ENCODE peak calls at places on chromosome 16, in six cellular contexts. Y is HepG2, R is K562, D is SK-N-SH, K is H1, Z is GM12878. N is an unnamed sample.

GRCh38 chr16:24993722-24994686 is 21.2 kb downstream of the ARHGAP17 start:
- DNase-seq in Y (peak; percentile 99), Z (no peak), K (no peak), D (no peak), R (peak; percentile 33), N (no peak)

GRCh38 chr16:982152-983043 is 828 bp downstream of the SOX8 start:
- DNase-seq in K (no peak), D (peak; percentile 43), Z (no peak), Y (no peak), R (no peak), N (no peak)

GRCh38 chr16:11614587-11615175 is 28.0 kb upstream of the LITAF start:
- DNase-seq in R (no peak), Y (no peak), Z (no peak), K (no peak), D (no peak), N (no peak)

GRCh38 chr16:53094013-53094630 is 39.3 kb downstream of the CHD9 start:
- DNase-seq in Z (peak; percentile 45), Y (no peak), K (no peak), D (no peak), R (peak; percentile 78), N (peak; percentile 94)

GRCh38 chr16:86338403-86339115 is 171.8 kb upstream of the FOXF1 start:
- DNase-seq in R (no peak), D (no peak), Y (no peak), Z (no peak), K (no peak), N (no peak)

GRCh38 chr16:77599793-77600415 is 122.4 kb upstream of the NUDT7 start:
- DNase-seq in Y (peak; percentile 41), R (peak; percentile 35), Z (no peak), D (peak; percentile 30), K (no peak), N (no peak)

GRCh38 chr16:24539850-24540484 is 601 bp downstream of the RBBP6 start:
- DNase-seq in D (no peak), K (no peak), R (peak; percentile 58), Z (no peak), Y (no peak), N (peak; percentile 35)

GRCh38 chr16:4677390-4677789 is 16.0 kb upstream of the NUDT16L1 start:
- DNase-seq in Z (no peak), D (no peak), R (no peak), Y (no peak), K (no peak), N (no peak)

GRCh38 chr16:25260416-25260815 is 2.8 kb upstream of the ZKSCAN2 start:
- DNase-seq in Y (no peak), Z (no peak), D (no peak), K (no peak), R (no peak), N (no peak)

GRCh38 chr16:3171855-3172593 is 16.0 kb upstream of the OR1F1 start:
- DNase-seq in K (no peak), D (peak; percentile 51), R (peak; percentile 83), Z (no peak), Y (peak; percentile 67), N (no peak)

GRCh38 chr16:86531641-86532525 is 21.6 kb downstream of the FOXF1 start:
- DNase-seq in Y (no peak), Z (no peak), K (no peak), D (no peak), R (no peak), N (no peak)

GRCh38 chr16:17828012-17828411 is 357.3 kb upstream of the XYLT1 start:
- DNase-seq in D (no peak), K (no peak), Z (no peak), Y (no peak), R (peak; percentile 30), N (no peak)

GRCh38 chr16:24689128-24689527 is 40.3 kb upstream of the TNRC6A start:
- DNase-seq in R (peak; percentile 52), K (no peak), Z (no peak), D (peak; percentile 64), Y (peak; percentile 53), N (no peak)

GRCh38 chr16:15949210-15950166 is at the start of gene ABCC1:
- DNase-seq in K (no peak), Z (no peak), D (peak; percentile 95), R (peak; percentile 71), Y (peak; percentile 60), N (no peak)

GRCh38 chr16:8588703-8589292 is 1.5 kb downstream of the TMEM114 start:
- DNase-seq in Y (no peak), D (peak; percentile 48), Z (no peak), R (no peak), K (peak; percentile 64), N (no peak)

GRCh38 chr16:15539197-15539596 is 103.8 kb downstream of the MARF1 start:
- DNase-seq in R (peak; percentile 89), Z (no peak), K (no peak), Y (peak; percentile 49), D (no peak), N (no peak)

GRCh38 chr16:51382940-51383339 is 231.9 kb upstream of the SALL1 start:
- DNase-seq in K (no peak), R (no peak), Y (no peak), Z (no peak), D (no peak), N (no peak)

GRCh38 chr16:86258713-86259112 is 251.6 kb upstream of the FOXF1 start:
- DNase-seq in K (no peak), Z (no peak), R (no peak), Y (no peak), D (no peak), N (no peak)

GRCh38 chr16:84286568-84287220 is 8.0 kb upstream of the WFDC1 start:
- DNase-seq in Z (no peak), Y (no peak), K (no peak), R (no peak), D (no peak), N (no peak)

GRCh38 chr16:84144859-84145639 is at the start of the genes DNAAF1 and HSDL1:
- DNase-seq in Y (peak; percentile 83), R (peak; percentile 95), D (peak; percentile 100), Z (peak; percentile 32), K (peak; percentile 67), N (peak; percentile 71)

GRCh38 chr16:25009822-25010221 is 5.3 kb downstream of the ARHGAP17 start:
- DNase-seq in Z (no peak), K (no peak), Y (no peak), R (no peak), D (no peak), N (no peak)

GRCh38 chr16:89709716-89710480 is 8.4 kb upstream of the SPATA2L start:
- DNase-seq in Z (no peak), Y (no peak), R (peak; percentile 65), K (no peak), D (no peak), N (no peak)

GRCh38 chr16:89709166-89709565 is 7.7 kb upstream of the SPATA2L start:
- DNase-seq in K (no peak), D (no peak), Z (no peak), Y (no peak), R (no peak), N (no peak)

GRCh38 chr16:89710709-89711564 is 9.4 kb upstream of the SPATA2L start:
- DNase-seq in Y (no peak), K (no peak), D (no peak), Z (no peak), R (no peak), N (no peak)

GRCh38 chr16:89712476-89712805 is 8.3 kb downstream of the VPS9D1 start:
- DNase-seq in Y (no peak), R (peak; percentile 52), D (peak; percentile 58), Z (no peak), K (no peak), N (no peak)

DNA sequence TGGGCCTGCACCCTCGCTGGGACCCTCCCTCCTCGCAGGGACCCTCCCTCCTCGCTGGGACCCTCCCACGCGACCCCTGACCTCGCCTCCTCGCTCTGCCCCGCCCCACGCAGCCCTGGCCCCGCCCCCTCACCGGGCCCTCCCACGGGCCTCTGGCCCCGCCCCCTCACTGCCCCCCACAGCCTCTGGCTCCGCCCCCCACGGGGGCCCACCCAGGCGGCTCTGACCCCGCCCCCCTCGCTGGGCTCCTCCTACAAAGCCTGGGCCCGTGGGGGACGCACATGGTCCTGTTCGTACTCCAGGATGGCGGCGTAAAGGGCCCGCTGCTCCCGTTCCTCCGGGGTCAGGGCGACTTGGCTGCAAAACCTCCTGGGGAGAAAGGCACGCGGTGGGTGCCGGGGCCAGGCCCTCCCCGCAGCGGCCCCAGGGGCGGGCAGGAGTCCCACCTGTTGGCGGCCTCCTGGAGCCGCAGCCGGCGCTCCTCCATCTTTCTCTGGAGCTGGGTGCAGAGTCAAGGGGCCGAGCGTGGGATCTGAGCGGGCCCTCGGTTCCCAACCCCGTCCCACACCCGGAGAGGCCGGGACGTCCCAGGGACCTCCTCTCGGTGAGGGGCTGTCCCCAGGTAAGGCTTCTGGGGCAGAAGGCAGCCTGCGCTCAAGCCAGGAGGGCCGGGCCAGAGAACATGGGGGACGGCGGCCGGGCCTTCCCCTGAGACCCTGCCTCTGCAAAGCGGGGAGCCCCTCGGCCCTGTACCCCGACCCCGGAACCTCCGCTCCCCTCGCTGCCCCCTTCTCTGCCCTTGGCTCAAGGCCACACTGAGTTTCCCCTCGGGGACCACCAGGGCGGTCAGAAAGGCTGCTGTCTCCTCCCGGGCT is 8.9 kb downstream of the VPS9D1 start:
- DNase-seq in K (no peak), D (peak; percentile 100), Z (no peak), Y (no peak), R (peak; percentile 88), N (no peak)
- TF ChIP-seq POLR2AphosphoS5 in K (peak; percentile 83), D (peak; percentile 80), Z (peak; percentile 83), Y (no peak), R (peak; percentile 84), N (no peak)

GRCh38 chr16:56729736-56730662 is at the start of gene NUP93:
- DNase-seq in K (peak; percentile 73), R (peak; percentile 96), Z (peak; percentile 47), D (peak; percentile 97), Y (peak; percentile 92), N (peak; percentile 86)
- TF ChIP-seq GABPA in K (no peak), R (no peak), Z (no peak), D (no peak), Y (no peak), N (no peak)

DNA sequence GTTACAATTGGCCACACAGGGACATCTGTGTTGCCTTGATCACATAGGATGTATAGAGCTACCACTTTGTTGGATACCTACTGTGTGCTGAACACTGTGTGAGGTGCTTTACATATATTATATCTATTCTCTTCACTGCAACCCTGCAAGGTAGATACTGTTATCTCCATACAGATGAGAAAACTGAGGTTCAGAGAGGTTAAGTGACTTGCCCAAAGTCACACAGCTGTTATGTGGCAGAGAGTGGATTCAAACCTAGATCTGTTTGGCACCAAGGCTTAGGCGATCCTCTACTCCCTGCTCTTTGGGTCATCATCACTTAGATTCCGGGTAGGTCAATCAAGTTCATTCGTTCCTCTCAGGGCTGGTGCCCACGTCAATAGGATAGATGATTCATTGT is 260.5 kb upstream of the IRX3 start:
- DNase-seq in K (no peak), R (no peak), D (no peak), Z (no peak), Y (no peak), N (no peak)
- TF ChIP-seq POLR2AphosphoS5 in K (no peak), R (no peak), D (no peak), Z (no peak), Y (no peak), N (no peak)

GRCh38 chr16:2028620-2029220 is 2.0 kb downstream of the NHERF2 start:
- DNase-seq in D (no peak), K (no peak), Y (no peak), Z (no peak), R (no peak), N (no peak)

GRCh38 chr16:2028146-2028545 is 1.4 kb downstream of the NHERF2 start:
- DNase-seq in Z (no peak), Y (no peak), R (no peak), K (no peak), D (no peak), N (no peak)

GRCh38 chr16:2026461-2027023 is at the start of gene NHERF2:
- DNase-seq in D (peak; percentile 90), R (peak; percentile 59), Z (no peak), Y (no peak), K (no peak), N (no peak)

GRCh38 chr16:2025878-2026460 is 733 bp upstream of the NHERF2 start:
- DNase-seq in Z (no peak), Y (no peak), D (no peak), R (no peak), K (no peak), N (no peak)

GRCh38 chr16:2027024-2028010 is 615 bp downstream of the NHERF2 start:
- DNase-seq in D (peak; percentile 72), Z (no peak), K (no peak), R (no peak), Y (peak; percentile 42), N (no peak)
- TF ChIP-seq GABPA in D (no peak), Z (no peak), K (no peak), R (no peak), Y (no peak), N (no peak)

N was measured in HL-60.